ENCODE peak calls at places on chromosomes 5 and 9, in seven cellular contexts. Q is lower leg skin; G is LHCN-M2; R is amniotic epithelial cell; A is stimulated activated naive B cell treated with anti-CD40 and anti-IgM and Interleukin-4, amounts not matched to agents 10 μg/mL and 1 μg/mL and 100 μg/mL, for 72 hours; V is aorta; P is T follicular helper cell. D is an unnamed sample.
A peak's percentile ranks its signal among the peaks of the same experiment; 100 is the strongest.

GRCh38 chr9:74960548-74960947 is 7.8 kb upstream of the C9orf40 start:
- DNase-seq in Q (no peak), G (peak; percentile 59), R (peak; percentile 83), A (no peak), V (no peak), P (no peak), D (no peak)

GRCh38 chr5:113693621-113694130 is 180.2 kb downstream of the YTHDC2 start:
- DNase-seq in Q (no peak), G (no peak), R (no peak), A (no peak), V (no peak), P (no peak), D (no peak)

GRCh38 chr5:146091881-146092280 is 13.5 kb downstream of the PLAC8L1 start:
- DNase-seq in Q (no peak), G (no peak), R (peak; percentile 47), A (no peak), V (no peak), P (no peak), D (no peak)

GRCh38 chr5:98997000-98997399 is 68.2 kb upstream of the CHD1 start:
- DNase-seq in Q (no peak), G (peak; percentile 94), R (peak; percentile 15), A (no peak), V (no peak), P (no peak), D (no peak)

GRCh38 chr5:149799965-149800516 is 69.9 kb downstream of the PPARGC1B start:
- DNase-seq in Q (no peak), G (no peak), R (no peak), A (no peak), V (no peak), P (no peak), D (no peak)

GRCh38 chr5:104189909-104190308 is 627.3 kb upstream of the NUDT12 start:
- DNase-seq in Q (no peak), G (peak; percentile 67), R (peak; percentile 89), A (no peak), V (no peak), P (no peak), D (no peak)

GRCh38 chr5:8522635-8523034 is 653.7 kb downstream of the MTRR start:
- DNase-seq in Q (no peak), G (no peak), R (no peak), A (no peak), V (no peak), P (no peak), D (no peak)

GRCh38 chr9:79026311-79026710 is 545.5 kb upstream of the TLE4 start:
- DNase-seq in Q (no peak), G (peak; percentile 60), R (no peak), A (no peak), V (no peak), P (no peak), D (no peak)

GRCh38 chr9:133787749-133788015 is 49.5 kb upstream of the SARDH start:
- DNase-seq in Q (no peak), G (no peak), R (peak; percentile 32), A (peak; percentile 33), V (no peak), P (no peak), D (peak; percentile 38)

GRCh38 chr9:89999176-89999533 is 394.3 kb downstream of the GADD45G start:
- DNase-seq in Q (no peak), G (no peak), R (no peak), A (no peak), V (no peak), P (no peak), D (no peak)

GRCh38 chr9:114680266-114681011 is 1.6 kb downstream of the TEX48 start:
- DNase-seq in Q (no peak), G (no peak), R (no peak), A (no peak), V (no peak), P (no peak), D (no peak)